ENCODE peak calls at places on chromosomes 5 and 9, in four cellular contexts. T is tibial artery, V is A673, S is hepatocyte. I is an unnamed sample.

GRCh38 chr5:19927919-19928318 is 60.1 kb downstream of the CDH18 start:
- DNase-seq in T (no peak), V (no peak), S (peak), I (no peak)

GRCh38 chr5:123800640-123801039 is 288.7 kb downstream of the CSNK1G3 start:
- DNase-seq in T (no peak), V (no peak), S (no peak), I (no peak)

GRCh38 chr9:77819672-77820071 is 171.6 kb upstream of the GNA14 start:
- DNase-seq in T (no peak), V (peak), S (no peak), I (no peak)

GRCh38 chr5:179280095-179280490 is 65.2 kb downstream of the ADAMTS2 start:
- DNase-seq in T (no peak), V (no peak), S (no peak), I (no peak)

GRCh38 chr9:110049699-110050450 is 158.1 kb downstream of the C9orf152 start:
- DNase-seq in T (peak), V (no peak), S (peak), I (peak)

GRCh38 chr5:123299124-123299523 is 124.1 kb downstream of the CEP120 start:
- DNase-seq in T (no peak), V (peak), S (no peak), I (no peak)

GRCh38 chr9:89349607-89350006 is 31.3 kb downstream of the SECISBP2 start:
- DNase-seq in T (no peak), V (no peak), S (no peak), I (no peak)

GRCh38 chr5:141374627-141375026 is 936 bp downstream of the PCDHGA6 start:
- DNase-seq in T (no peak), V (no peak), S (no peak), I (no peak)

GRCh38 chr5:90585337-90585986 is 26.9 kb downstream of the ADGRV1 start:
- DNase-seq in T (no peak), V (no peak), S (no peak), I (no peak)

GRCh38 chr9:111514967-111515366 is 10.0 kb upstream of the ZNF483 start:
- DNase-seq in T (no peak), V (no peak), S (no peak), I (no peak)

GRCh38 chr5:152631217-152631616 is 226.1 kb upstream of the NMUR2 start:
- DNase-seq in T (no peak), V (no peak), S (no peak), I (no peak)

GRCh38 chr5:32754251-32754650 is 43.1 kb downstream of the NPR3 start:
- DNase-seq in T (no peak), V (no peak), S (no peak), I (no peak)

GRCh38 chr5:172145870-172146747 is 41.9 kb downstream of the STK10 start:
- DNase-seq in T (no peak), V (no peak), S (no peak), I (no peak)

GRCh38 chr9:34589371-34589655 is 211 bp downstream of the CNTFR start:
- DNase-seq in T (no peak), V (no peak), S (no peak), I (no peak)

GRCh38 chr9:105206821-105207699 is 37.4 kb upstream of the SLC44A1 start:
- DNase-seq in T (no peak), V (no peak), S (no peak), I (no peak)

GRCh38 chr5:34915139-34915855 is at the start of the genes BRIX1 and RAD1:
- DNase-seq in T (peak), V (peak), S (peak), I (peak)

GRCh38 chr5:59519338-59519737 is 374.2 kb downstream of the PDE4D start:
- DNase-seq in T (no peak), V (no peak), S (no peak), I (no peak)

GRCh38 chr5:155004138-155004744 is 9.3 kb upstream of the KIF4B start:
- DNase-seq in T (no peak), V (peak), S (peak), I (peak)

GRCh38 chr5:123549256-123549904 is 37.4 kb downstream of the CSNK1G3 start:
- DNase-seq in T (no peak), V (no peak), S (no peak), I (no peak)

GRCh38 chr9:36862206-36863145 is 171.6 kb downstream of the PAX5 start:
- DNase-seq in T (no peak), V (peak), S (peak), I (peak)

GRCh38 chr5:77426670-77427069 is 65.4 kb downstream of the WDR41 start:
- DNase-seq in T (no peak), V (no peak), S (no peak), I (no peak)

GRCh38 chr5:150073086-150073625 is 13.2 kb downstream of the CSF1R start:
- DNase-seq in T (no peak), V (no peak), S (no peak), I (no peak)

GRCh38 chr9:125261501-125262216 is at the start of gene GAPVD1:
- DNase-seq in T (peak), V (peak), S (peak), I (peak)

GRCh38 chr5:81429363-81429762 is 35.4 kb upstream of the ACOT12 start:
- DNase-seq in T (no peak), V (no peak), S (no peak), I (no peak)

GRCh38 chr9:5631021-5631420 is 2.1 kb downstream of the RIC1 start:
- DNase-seq in T (no peak), V (no peak), S (no peak), I (no peak)

GRCh38 chr9:94971378-94972131 is 245.1 kb downstream of the AOPEP start:
- DNase-seq in T (no peak), V (no peak), S (no peak), I (no peak)

GRCh38 chr5:174462128-174462527 is 262.3 kb upstream of the MSX2 start:
- DNase-seq in T (no peak), V (no peak), S (no peak), I (no peak)

GRCh38 chr5:149707097-149707496 is 23.0 kb upstream of the PPARGC1B start:
- DNase-seq in T (no peak), V (no peak), S (no peak), I (no peak)

GRCh38 chr9:14173730-14174129 is 140.2 kb downstream of the NFIB start:
- DNase-seq in T (no peak), V (peak), S (peak), I (no peak)

GRCh38 chr5:96331210-96331609 is 101.8 kb downstream of the PCSK1 start:
- DNase-seq in T (no peak), V (no peak), S (no peak), I (no peak)

GRCh38 chr9:88388886-88389617 is 808 bp downstream of the SPIN1 start:
- DNase-seq in T (peak), V (peak), S (peak), I (peak)

GRCh38 chr9:133839822-133840329 is 101.7 kb upstream of the SARDH start:
- DNase-seq in T (no peak), V (no peak), S (peak), I (no peak)

GRCh38 chr5:67577424-67577823 is 380.8 kb upstream of the CD180 start:
- DNase-seq in T (no peak), V (peak), S (no peak), I (no peak)

GRCh38 chr9:2122299-2122698 is 107.2 kb downstream of the SMARCA2 start:
- DNase-seq in T (no peak), V (no peak), S (no peak), I (no peak)

GRCh38 chr5:9361835-9362234 is 184.0 kb downstream of the SEMA5A start:
- DNase-seq in T (no peak), V (peak), S (peak), I (no peak)

GRCh38 chr5:522899-523657 is 1.2 kb downstream of the SLC9A3 start:
- DNase-seq in T (no peak), V (peak), S (peak), I (no peak)

GRCh38 chr5:153084476-153084875 is 406.0 kb upstream of the GRIA1 start:
- DNase-seq in T (no peak), V (no peak), S (no peak), I (no peak)

GRCh38 chr9:108434036-108434435 is 421.8 kb downstream of the ACTL7B start:
- DNase-seq in T (no peak), V (no peak), S (no peak), I (no peak)
- TF ChIP-seq CTCF in T (no peak), V (no peak), S (peak), I (no peak)

GRCh38 chr5:173302546-173303155 is 25.6 kb downstream of the STC2 start:
- DNase-seq in T (no peak), V (no peak), S (no peak), I (peak)
- TF ChIP-seq CTCF in T (no peak), V (no peak), S (no peak), I (no peak)

GRCh38 chr5:112511920-112512319 is 92.8 kb upstream of the EPB41L4A start:
- DNase-seq in T (no peak), V (no peak), S (no peak), I (no peak)

GRCh38 chr5:112514062-112514561 is 95.0 kb upstream of the EPB41L4A start:
- DNase-seq in T (no peak), V (no peak), S (no peak), I (no peak)
- TF ChIP-seq CTCF in T (no peak), V (no peak), S (no peak), I (no peak)

GRCh38 chr5:14829396-14829795 is 42.2 kb downstream of the ANKH start:
- DNase-seq in T (no peak), V (no peak), S (no peak), I (no peak)
- TF ChIP-seq CTCF in T (no peak), V (no peak), S (no peak), I (no peak)

I was measured in Calu3.